ENCODE peak calls at places on chromosome 5, in four cellular contexts. H, Y, W and E are unnamed samples.

GRCh38 chr5:39714036-39714698 is 289.4 kb upstream of the DAB2 start:
- DNase-seq in H (peak; percentile 52), W (peak; percentile 96), Y (no peak), E (no peak)

GRCh38 chr5:180138214-180138975 is 66.8 kb upstream of the RNF130 start:
- DNase-seq in W (no peak), Y (no peak), H (no peak), E (no peak)

GRCh38 chr5:132263548-132264261 is 6.2 kb downstream of the PDLIM4 start:
- DNase-seq in H (no peak), Y (peak; percentile 75), W (peak; percentile 72), E (peak; percentile 17)

GRCh38 chr5:10351199-10351881 is 2.2 kb upstream of the MARCHF6 start:
- DNase-seq in W (peak; percentile 73), Y (no peak), H (no peak), E (no peak)

GRCh38 chr5:115460476-115460875 is 84.1 kb downstream of the FEM1C start:
- DNase-seq in W (peak; percentile 95), H (peak; percentile 80), Y (no peak), E (no peak)

GRCh38 chr5:109318455-109319108 is 91.2 kb downstream of the PJA2 start:
- DNase-seq in Y (no peak), W (no peak), H (no peak), E (no peak)

GRCh38 chr5:77636423-77637169 is 1.9 kb downstream of the OTP start:
- DNase-seq in Y (no peak), W (no peak), H (no peak), E (no peak)

GRCh38 chr5:154179846-154180710 is 10.5 kb upstream of the GALNT10 start:
- DNase-seq in Y (no peak), W (peak; percentile 71), H (no peak), E (no peak)

GRCh38 chr5:12272389-12272788 is 368.1 kb upstream of the CTNND2 start:
- DNase-seq in W (peak; percentile 64), H (no peak), Y (no peak), E (no peak)

GRCh38 chr5:131959906-131960305 is 14.4 kb upstream of the MEIKIN start:
- DNase-seq in Y (no peak), W (peak; percentile 5), H (no peak), E (no peak)

GRCh38 chr5:139862313-139862712 is 66.7 kb downstream of the PSD2 start:
- DNase-seq in H (no peak), W (no peak), Y (no peak), E (no peak)

DNA sequence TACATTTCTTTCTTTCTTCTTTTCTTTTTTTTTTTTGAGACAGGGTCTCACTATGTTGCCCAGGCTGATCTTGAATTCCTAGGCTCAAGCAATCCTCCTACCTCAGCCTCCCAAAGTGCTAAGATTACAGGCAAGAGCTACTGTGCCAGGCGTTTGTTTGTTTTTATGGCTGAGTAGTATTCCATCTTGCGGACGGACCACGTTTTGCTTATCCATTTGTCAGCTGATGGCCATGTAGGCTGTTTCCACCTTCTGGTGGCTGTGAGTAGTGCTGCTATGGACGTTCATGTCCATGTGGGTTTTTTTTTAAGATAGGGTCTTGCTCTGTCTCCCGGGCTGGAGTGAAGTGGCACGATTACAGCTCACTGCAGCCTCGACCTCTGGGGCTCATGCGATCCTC is 2.5 kb downstream of the DOK3 start:
- DNase-seq in H (no peak), W (peak; percentile 27), Y (no peak), E (no peak)
- TF ChIP-seq CTCF in H (no peak), W (peak; percentile 43), Y (no peak), E (no peak)

DNA sequence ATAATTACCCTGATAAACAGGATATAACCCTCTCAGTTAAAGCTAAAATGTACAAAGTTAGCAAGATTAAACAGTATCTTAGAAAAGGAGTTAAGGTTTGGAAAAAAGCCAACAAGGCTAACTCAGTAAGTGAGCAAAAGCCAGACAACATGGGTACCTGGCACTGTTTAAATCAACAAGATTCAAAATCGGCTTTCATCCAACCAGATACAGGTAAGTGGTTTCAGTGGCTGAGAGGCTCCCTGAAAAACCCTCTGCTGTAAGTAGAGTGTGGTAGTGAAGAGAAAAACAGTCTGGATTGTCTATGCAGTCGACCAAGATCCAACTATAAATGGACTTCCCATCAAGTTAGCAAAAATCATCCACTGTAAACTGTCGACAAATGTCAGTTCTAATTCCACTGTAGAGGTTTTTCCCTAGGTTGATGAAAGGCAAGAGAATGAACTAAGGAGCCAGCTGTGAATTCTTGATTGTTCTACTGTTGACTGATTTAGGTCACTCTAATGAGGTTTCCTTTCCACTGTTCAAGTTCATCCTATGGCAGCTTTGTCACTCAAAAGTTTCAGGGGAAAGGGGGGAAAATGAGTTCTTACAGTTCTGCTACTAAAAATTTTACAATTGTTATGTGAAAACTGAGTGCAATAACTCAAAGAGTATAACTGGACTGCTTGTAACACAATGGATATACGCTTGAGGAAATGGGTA is 27.3 kb downstream of the ETF1 start:
- DNase-seq in Y (no peak), H (no peak), W (no peak), E (no peak)
- H3K27ac ChIP-seq in Y (no peak overlapping the region), H (peak overlapping the region; percentile 3), W (no peak overlapping the region), E (no peak overlapping the region)

GRCh38 chr5:172833691-172834569 is at the start of gene ERGIC1:
- DNase-seq in W (peak; percentile 81), Y (peak; percentile 73), H (peak; percentile 90), E (peak; percentile 82)
- TF ChIP-seq CTCF in W (no peak), Y (no peak), H (no peak), E (no peak)

GRCh38 chr5:71971862-71972261 is 135.4 kb upstream of the MAP1B start:
- DNase-seq in Y (no peak), W (no peak), H (no peak), E (no peak)

GRCh38 chr5:71974622-71975021 is 132.7 kb upstream of the MAP1B start:
- DNase-seq in Y (no peak), H (no peak), W (peak; percentile 37), E (no peak)

GRCh38 chr5:71974165-71974564 is 133.1 kb upstream of the MAP1B start:
- DNase-seq in W (no peak), Y (peak; percentile 17), H (no peak), E (no peak)

GRCh38 chr5:71972777-71973473 is 134.3 kb upstream of the MAP1B start:
- DNase-seq in W (no peak), H (no peak), Y (no peak), E (no peak)

DNA sequence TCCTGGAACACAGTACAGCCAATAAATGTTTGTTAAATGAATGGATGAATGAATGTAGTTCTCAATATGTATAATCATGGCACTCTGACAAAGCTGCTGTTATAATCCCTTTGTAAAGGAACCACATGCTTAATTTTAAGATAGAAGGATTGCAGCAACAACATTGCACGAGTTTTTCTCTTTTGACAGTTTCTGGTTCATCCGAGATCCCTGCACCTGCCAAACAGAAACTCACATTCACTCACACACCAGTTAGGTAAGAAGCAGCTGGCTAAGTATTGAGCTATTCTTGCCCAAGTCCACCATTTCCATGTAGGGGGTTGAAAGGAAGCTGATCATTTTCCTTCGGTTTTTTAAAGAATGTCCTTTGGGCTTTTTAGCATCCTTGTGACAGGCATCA is 133.7 kb upstream of the MAP1B start:
- DNase-seq in Y (no peak), W (no peak), H (no peak), E (no peak)
- H3K27ac ChIP-seq in Y (no peak overlapping the region), W (no peak overlapping the region), H (peak overlapping the region; percentile 67), E (no peak overlapping the region)

GRCh38 chr5:81748556-81748955 is 2.3 kb downstream of the SSBP2 start:
- DNase-seq in H (no peak), Y (no peak), W (no peak), E (no peak)
- TF ChIP-seq CTCF in H (no peak), Y (no peak), W (no peak), E (no peak)

GRCh38 chr5:80230269-80230992 is 25.4 kb downstream of the SERINC5 start:
- DNase-seq in W (no peak), H (no peak), Y (no peak), E (no peak)
- H3K27ac ChIP-seq in W (peak overlapping the region; percentile 66), H (peak overlapping the region; percentile 69), Y (no peak overlapping the region), E (no peak overlapping the region)